ENCODE peak calls at places on chromosomes 13 and 19, in four cellular contexts. V is IMR-90, J is H1, I is mesendoderm. Y is an unnamed sample.
A peak's percentile ranks its signal among the peaks of the same experiment; 100 is the strongest.

GRCh38 chr13:75223981-75224742 is 257.8 kb downstream of the TBC1D4 start:
- DNase-seq in I (no peak), J (no peak), V (no peak), Y (no peak)

GRCh38 chr13:97233499-97233898 is 11.4 kb downstream of the MBNL2 start:
- DNase-seq in V (no peak), J (no peak), I (no peak), Y (no peak)

GRCh38 chr13:52804202-52804641 is 44.2 kb downstream of the PCDH8 start:
- DNase-seq in V (no peak), I (no peak), J (no peak), Y (no peak)

GRCh38 chr19:1189419-1189818 is 15.4 kb upstream of the SBNO2 start:
- DNase-seq in J (no peak), V (peak; percentile 35), I (peak; percentile 89), Y (no peak)

GRCh38 chr13:98939552-98940306 is 38.1 kb downstream of the DOCK9 start:
- DNase-seq in V (no peak), I (no peak), J (no peak), Y (no peak)

GRCh38 chr19:57816652-57817051 is 1.9 kb upstream of the ZNF552 start:
- DNase-seq in J (no peak), I (peak; percentile 45), V (no peak), Y (no peak)

GRCh38 chr19:31956771-31957170 is 388.6 kb upstream of the ZNF507 start:
- DNase-seq in V (no peak), I (no peak), J (no peak), Y (no peak)

GRCh38 chr13:113220877-113221276 is 11.5 kb downstream of the CUL4A start:
- DNase-seq in I (peak; percentile 36), J (no peak), V (no peak), Y (no peak)

GRCh38 chr19:10603873-10604459 is 16.9 kb upstream of the AP1M2 start:
- DNase-seq in V (no peak), J (no peak), I (peak; percentile 42), Y (no peak)

GRCh38 chr13:21753117-21753729 is 82.3 kb downstream of the FGF9 start:
- DNase-seq in V (no peak), J (no peak), I (no peak), Y (no peak)

GRCh38 chr13:110524484-110525254 is 36.9 kb downstream of the RAB20 start:
- DNase-seq in I (no peak), J (no peak), V (no peak), Y (no peak)

GRCh38 chr13:114132419-114133121 is at the start of gene RASA3:
- DNase-seq in V (peak; percentile 79), I (peak; percentile 92), J (peak; percentile 58), Y (peak; percentile 90)

GRCh38 chr13:112761701-112762689 is 72.2 kb downstream of the ATP11A start:
- DNase-seq in V (peak; percentile 80), I (peak; percentile 27), J (no peak), Y (no peak)

GRCh38 chr19:44987148-44987675 is 14.1 kb upstream of the RELB start:
- DNase-seq in I (no peak), J (no peak), V (no peak), Y (no peak)
- H3K56ac ChIP-seq in I (no peak overlapping the region), J (no peak overlapping the region), V (no peak overlapping the region), Y (no peak overlapping the region)

DNA sequence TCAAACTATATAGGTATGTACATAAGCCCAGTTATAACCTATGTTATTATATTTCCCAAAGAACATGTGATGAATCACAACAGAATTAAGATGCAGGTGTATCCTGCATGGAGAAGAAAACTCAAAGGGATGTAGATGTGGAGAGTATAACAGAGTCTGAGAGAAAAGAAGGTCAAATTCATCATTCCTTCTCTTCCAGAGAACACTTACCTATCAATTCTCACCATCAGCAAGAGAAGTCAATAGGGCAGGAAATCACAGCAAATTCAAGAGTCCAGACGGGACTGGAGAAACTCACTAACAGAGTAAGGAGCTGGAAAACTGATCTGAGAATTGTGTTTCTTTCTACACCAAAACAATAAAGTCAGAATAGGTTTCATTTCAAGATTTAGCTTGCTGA is 28.4 kb downstream of the DIAPH3 start:
- DNase-seq in I (peak; percentile 71), V (no peak), J (no peak), Y (no peak)
- H4K5ac ChIP-seq in I (no peak overlapping the region), V (peak overlapping the region; percentile 95), J (no peak overlapping the region), Y (no peak overlapping the region)

DNA sequence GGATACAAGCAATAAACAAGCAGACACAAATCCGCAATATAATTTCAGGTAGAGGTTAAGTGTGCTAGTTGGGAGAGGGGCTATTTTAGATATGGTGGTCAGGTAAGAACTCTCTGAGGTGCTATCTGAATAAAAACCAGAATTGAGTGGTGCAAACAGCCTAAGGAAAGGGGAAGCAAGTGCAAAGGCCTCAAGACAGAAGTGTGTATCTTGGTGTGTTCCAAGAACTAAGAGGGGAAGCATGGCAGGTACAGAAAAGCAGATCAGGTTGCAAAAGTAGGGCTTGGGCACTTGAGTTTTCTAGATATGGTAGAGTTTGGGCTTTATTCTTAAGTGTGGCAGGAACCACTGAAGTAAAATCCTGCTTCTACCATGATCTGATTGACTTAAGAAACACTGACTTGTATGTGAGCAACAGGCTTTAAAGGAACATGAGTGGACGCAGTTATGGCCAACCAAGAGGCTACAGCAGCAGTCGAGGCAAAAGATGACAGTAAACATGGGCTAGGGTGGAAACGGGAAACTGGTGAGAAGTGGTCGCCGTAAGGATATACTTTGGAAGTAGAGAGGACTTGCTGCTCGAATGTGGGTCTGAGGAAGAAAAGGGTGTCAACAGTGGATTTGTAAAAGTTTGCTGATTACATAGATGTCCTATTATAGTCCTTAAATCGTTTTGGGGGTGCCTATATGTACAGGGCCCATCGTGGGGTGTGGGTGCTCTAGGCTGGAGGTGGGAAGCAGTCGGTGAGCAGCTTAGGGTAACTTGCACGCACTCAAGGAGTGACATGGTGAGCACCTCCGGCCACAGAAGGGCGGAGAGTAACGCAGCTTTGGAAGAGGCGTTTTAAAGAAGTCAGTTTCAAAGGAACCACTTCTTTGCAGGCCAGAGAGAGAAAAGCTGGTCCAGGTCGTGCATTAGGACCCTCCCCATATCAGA is 678 bp downstream of the TGDS start:
- DNase-seq in I (peak; percentile 32), V (peak; percentile 30), J (no peak), Y (peak; percentile 45)
- H4K8ac ChIP-seq in I (no peak overlapping the region), V (peak overlapping the region; percentile 48), J (peak overlapping the region; percentile 54), Y (no peak overlapping the region)

DNA sequence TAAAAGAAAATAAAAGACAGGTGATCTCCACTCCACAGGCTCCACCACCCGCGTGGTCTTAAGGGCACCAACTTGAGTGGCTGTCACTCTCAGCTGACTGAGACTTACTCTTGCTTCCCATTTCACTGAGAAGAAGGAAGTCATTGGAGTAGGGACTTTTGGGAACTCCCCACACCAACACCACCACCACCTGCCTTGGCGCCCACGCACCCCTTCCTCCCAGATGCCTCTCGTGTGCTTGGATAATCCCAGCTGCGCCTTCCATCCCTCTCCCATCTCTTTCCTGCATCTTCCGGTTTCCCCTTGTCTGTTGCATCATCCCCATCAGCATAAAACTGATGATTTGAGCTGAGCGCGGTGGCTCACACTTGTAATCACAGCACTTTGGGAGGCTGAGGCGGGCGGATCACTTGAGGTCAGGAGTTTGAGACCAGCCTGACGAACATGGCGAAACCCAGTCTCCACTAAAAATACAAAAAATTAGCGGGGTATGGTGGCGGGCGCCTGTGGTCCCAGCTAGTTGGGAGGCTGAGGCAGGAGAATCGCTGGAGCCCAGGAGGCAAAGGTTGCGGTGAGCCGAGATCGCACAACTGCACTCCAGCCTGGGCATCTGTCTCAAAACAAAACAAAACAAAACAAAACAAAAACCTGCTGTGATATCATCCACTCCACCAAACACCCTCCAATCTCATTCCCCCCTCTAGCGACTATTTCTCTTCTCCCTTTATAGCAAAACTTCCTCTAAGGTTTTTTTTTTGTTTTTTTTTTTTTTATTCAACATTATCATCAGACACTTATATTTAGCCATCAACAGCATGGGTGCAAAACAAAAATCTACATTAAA is 25.5 kb downstream of the AP2S1 start:
- DNase-seq in V (no peak), I (no peak), J (no peak), Y (no peak)
- H3K56ac ChIP-seq in V (no peak overlapping the region), I (no peak overlapping the region), J (no peak overlapping the region), Y (no peak overlapping the region)

DNA sequence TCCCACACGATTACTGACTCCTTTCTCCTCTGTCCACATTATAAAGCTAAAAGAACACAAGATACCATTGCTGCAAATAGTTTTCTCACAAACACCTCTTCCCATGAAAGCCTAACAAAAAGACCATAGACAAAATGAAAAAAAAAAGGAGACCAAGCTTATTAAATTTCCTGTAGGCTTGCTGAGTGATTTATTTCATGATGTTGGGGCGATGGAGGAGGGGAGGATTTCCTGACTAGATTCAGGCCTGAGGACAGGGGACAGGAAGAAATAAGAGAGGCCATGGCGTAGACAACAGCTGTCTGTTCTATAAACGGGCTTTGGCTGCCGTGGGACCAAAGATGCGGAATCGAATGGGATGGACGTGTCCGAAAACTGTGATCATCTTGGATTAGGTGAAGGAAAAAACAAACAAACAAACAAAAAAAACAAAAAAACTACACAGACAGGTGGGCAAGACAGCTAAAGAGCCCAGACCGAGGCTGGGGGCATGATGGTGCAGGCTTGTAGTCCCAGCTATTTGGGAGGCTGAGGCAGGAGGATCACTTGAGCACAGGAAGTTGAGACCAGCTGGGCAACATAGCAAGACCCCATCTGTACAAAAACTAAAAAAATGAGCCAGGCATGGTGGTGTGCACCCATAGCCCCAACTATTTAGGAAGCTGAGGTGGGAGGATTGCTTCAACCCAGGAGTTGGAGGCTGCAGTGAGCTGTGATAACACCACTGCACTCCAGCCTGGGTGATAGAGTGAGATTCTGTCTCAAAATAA is 5.3 kb downstream of the TMPRSS9 start:
- DNase-seq in V (no peak), I (no peak), J (no peak), Y (no peak)
- H4K5ac ChIP-seq in V (no peak overlapping the region), I (no peak overlapping the region), J (no peak overlapping the region), Y (no peak overlapping the region)

GRCh38 chr13:26695360-26695705 is 65.3 kb downstream of the GPR12 start:
- DNase-seq in J (no peak), I (no peak), V (no peak), Y (no peak)

GRCh38 chr13:26697069-26697955 is 63.3 kb downstream of the GPR12 start:
- DNase-seq in J (no peak), V (no peak), I (no peak), Y (no peak)

GRCh38 chr13:26693749-26694463 is 66.7 kb downstream of the GPR12 start:
- DNase-seq in J (no peak), V (no peak), I (peak; percentile 78), Y (peak; percentile 60)

GRCh38 chr13:26694609-26695359 is 65.8 kb downstream of the GPR12 start:
- DNase-seq in I (no peak), V (no peak), J (no peak), Y (no peak)

DNA sequence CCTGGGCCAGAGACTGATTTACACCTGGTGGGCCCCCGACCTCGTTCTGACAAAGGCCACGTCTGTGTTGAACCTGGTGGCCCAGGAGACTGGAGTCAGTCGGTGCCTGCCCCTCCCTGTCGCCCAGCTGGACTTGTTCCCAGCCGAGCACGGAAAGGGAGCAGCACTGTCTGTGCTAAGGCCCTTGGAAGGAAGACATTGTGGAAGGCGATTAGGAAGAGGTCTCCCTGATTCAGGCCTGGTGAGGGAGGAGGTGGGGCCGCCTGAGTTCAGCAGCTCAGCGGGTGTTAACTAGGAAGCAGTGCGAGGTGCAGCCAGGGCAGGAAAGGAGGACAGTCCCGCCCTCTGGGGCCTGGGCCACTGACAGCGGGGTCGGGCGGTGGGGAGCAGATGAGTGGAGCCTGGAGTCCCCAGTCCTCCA is 64.7 kb downstream of the GPR12 start:
- DNase-seq in I (peak; percentile 29), J (no peak), V (no peak), Y (no peak)
- H4K8ac ChIP-seq in I (no peak overlapping the region), J (peak overlapping the region; percentile 65), V (no peak overlapping the region), Y (no peak overlapping the region)

Y was measured in H9.